ENCODE peak calls at places on chromosomes 5 and 9, in four cellular contexts. One of them, this sample, is unnamed.

GRCh38 chr9:123196124-123196523 is 72.3 kb downstream of the STRBP start:
- DNase-seq in GM12878: no peak
- DNase-seq in amniotic epithelial cell: no peak
- DNase-seq in T-helper 2 cell: no peak
- DNase-seq in this sample: no peak

GRCh38 chr5:169429044-169429443 is 128.1 kb upstream of the SLIT3 start:
- DNase-seq in amniotic epithelial cell: peak; percentile 60
- DNase-seq in T-helper 2 cell: no peak
- DNase-seq in GM12878: no peak
- DNase-seq in this sample: no peak

GRCh38 chr5:140312067-140312790 is 9.3 kb upstream of the PFDN1 start:
- DNase-seq in T-helper 2 cell: no peak
- DNase-seq in GM12878: no peak
- DNase-seq in amniotic epithelial cell: peak; percentile 46
- DNase-seq in this sample: no peak

GRCh38 chr5:67354051-67354450 is 157.5 kb upstream of the CD180 start:
- DNase-seq in amniotic epithelial cell: no peak
- DNase-seq in GM12878: no peak
- DNase-seq in T-helper 2 cell: no peak
- DNase-seq in this sample: no peak

GRCh38 chr9:122536138-122536537 is 9.0 kb upstream of the OR1N1 start:
- DNase-seq in T-helper 2 cell: no peak
- DNase-seq in GM12878: no peak
- DNase-seq in amniotic epithelial cell: no peak
- DNase-seq in this sample: no peak

GRCh38 chr5:76391014-76391413 is 12.1 kb upstream of the IQGAP2 start:
- DNase-seq in amniotic epithelial cell: no peak
- DNase-seq in GM12878: no peak
- DNase-seq in T-helper 2 cell: no peak
- DNase-seq in this sample: no peak

GRCh38 chr9:33162721-33163311 is 4.3 kb downstream of the B4GALT1 start:
- DNase-seq in amniotic epithelial cell: peak; percentile 88
- DNase-seq in T-helper 2 cell: no peak
- DNase-seq in GM12878: no peak
- DNase-seq in this sample: no peak

GRCh38 chr9:75071530-75072122 is 16.3 kb downstream of the NMRK1 start:
- DNase-seq in T-helper 2 cell: no peak
- DNase-seq in GM12878: no peak
- DNase-seq in amniotic epithelial cell: no peak
- DNase-seq in this sample: no peak

GRCh38 chr5:118791986-118792734 is 196.2 kb downstream of the DTWD2 start:
- DNase-seq in T-helper 2 cell: no peak
- DNase-seq in GM12878: peak; percentile 36
- DNase-seq in amniotic epithelial cell: peak; percentile 74
- DNase-seq in this sample: peak; percentile 48

GRCh38 chr5:103340717-103341397 is 82.3 kb downstream of the MACIR start:
- DNase-seq in GM12878: peak; percentile 79
- DNase-seq in T-helper 2 cell: no peak
- DNase-seq in amniotic epithelial cell: peak; percentile 41
- DNase-seq in this sample: no peak

GRCh38 chr9:86097510-86098224 is 1.7 kb downstream of the GOLM1 start:
- DNase-seq in GM12878: no peak
- DNase-seq in T-helper 2 cell: no peak
- DNase-seq in amniotic epithelial cell: no peak
- DNase-seq in this sample: no peak

This sample was measured in HAP-1.